ENCODE peak calls at places on chromosomes 12 and 14, in six cellular contexts. N is endothelial cell, L is pancreas, J is AG04449, H is lower leg skin, M is body of pancreas. G is an unnamed sample.

GRCh38 chr12:3202734-3203446 is 125.7 kb downstream of the TSPAN9 start:
- DNase-seq in J (no peak), L (peak), M (peak), H (peak), N (peak), G (peak)

GRCh38 chr14:51082394-51082793 is 12.5 kb downstream of the TRIM9 start:
- DNase-seq in H (peak), M (no peak), J (no peak), L (no peak), N (no peak), G (no peak)

GRCh38 chr14:102806447-102806846 is 29.2 kb downstream of the TRAF3 start:
- DNase-seq in H (no peak), L (no peak), N (no peak), M (no peak), J (no peak), G (no peak)

GRCh38 chr14:74265312-74265965 is 26.2 kb downstream of the VSX2 start:
- DNase-seq in L (no peak), M (no peak), J (no peak), N (no peak), H (no peak), G (no peak)

GRCh38 chr12:125081427-125081826 is 16.2 kb downstream of the AACS start:
- DNase-seq in M (peak), J (no peak), H (no peak), L (no peak), N (no peak), G (no peak)

GRCh38 chr12:113796852-113797534 is 169.1 kb downstream of the RBM19 start:
- DNase-seq in L (no peak), H (no peak), J (no peak), M (no peak), N (no peak), G (no peak)

GRCh38 chr12:30813741-30814687 is 59.3 kb upstream of the CAPRIN2 start:
- DNase-seq in M (no peak), H (no peak), L (no peak), N (no peak), J (no peak), G (no peak)

GRCh38 chr14:80415636-80416035 is 204.3 kb upstream of the DIO2 start:
- DNase-seq in J (no peak), M (no peak), N (no peak), H (no peak), L (no peak), G (no peak)

GRCh38 chr14:81784084-81784483 is 250.4 kb upstream of the SEL1L start:
- DNase-seq in M (no peak), H (no peak), L (no peak), N (no peak), J (no peak), G (no peak)

GRCh38 chr12:117874842-117875434 is 93.9 kb downstream of the KSR2 start:
- DNase-seq in M (peak), H (peak), N (peak), J (no peak), L (peak), G (peak)

GRCh38 chr12:92759634-92760268 is 57.0 kb downstream of the PLEKHG7 start:
- DNase-seq in H (no peak), N (no peak), L (no peak), M (no peak), J (peak), G (no peak)

GRCh38 chr12:6646276-6647082 is 753 bp downstream of the ACRBP start:
- DNase-seq in H (no peak), J (no peak), L (peak), M (no peak), N (no peak), G (no peak)

GRCh38 chr12:19529933-19530630 is 90.8 kb downstream of the AEBP2 start:
- DNase-seq in M (no peak), J (no peak), L (no peak), H (no peak), N (no peak), G (no peak)

GRCh38 chr12:19779393-19780056 is 340.2 kb downstream of the AEBP2 start:
- DNase-seq in M (no peak), J (no peak), H (no peak), N (no peak), L (no peak), G (no peak)

GRCh38 chr12:88922816-88923215 is 342.5 kb upstream of the KITLG start:
- DNase-seq in H (no peak), L (no peak), M (no peak), N (no peak), J (no peak), G (no peak)

GRCh38 chr12:113945174-113946173 is 20.7 kb downstream of the RBM19 start:
- DNase-seq in J (no peak), M (no peak), L (no peak), H (no peak), N (no peak), G (no peak)

DNA sequence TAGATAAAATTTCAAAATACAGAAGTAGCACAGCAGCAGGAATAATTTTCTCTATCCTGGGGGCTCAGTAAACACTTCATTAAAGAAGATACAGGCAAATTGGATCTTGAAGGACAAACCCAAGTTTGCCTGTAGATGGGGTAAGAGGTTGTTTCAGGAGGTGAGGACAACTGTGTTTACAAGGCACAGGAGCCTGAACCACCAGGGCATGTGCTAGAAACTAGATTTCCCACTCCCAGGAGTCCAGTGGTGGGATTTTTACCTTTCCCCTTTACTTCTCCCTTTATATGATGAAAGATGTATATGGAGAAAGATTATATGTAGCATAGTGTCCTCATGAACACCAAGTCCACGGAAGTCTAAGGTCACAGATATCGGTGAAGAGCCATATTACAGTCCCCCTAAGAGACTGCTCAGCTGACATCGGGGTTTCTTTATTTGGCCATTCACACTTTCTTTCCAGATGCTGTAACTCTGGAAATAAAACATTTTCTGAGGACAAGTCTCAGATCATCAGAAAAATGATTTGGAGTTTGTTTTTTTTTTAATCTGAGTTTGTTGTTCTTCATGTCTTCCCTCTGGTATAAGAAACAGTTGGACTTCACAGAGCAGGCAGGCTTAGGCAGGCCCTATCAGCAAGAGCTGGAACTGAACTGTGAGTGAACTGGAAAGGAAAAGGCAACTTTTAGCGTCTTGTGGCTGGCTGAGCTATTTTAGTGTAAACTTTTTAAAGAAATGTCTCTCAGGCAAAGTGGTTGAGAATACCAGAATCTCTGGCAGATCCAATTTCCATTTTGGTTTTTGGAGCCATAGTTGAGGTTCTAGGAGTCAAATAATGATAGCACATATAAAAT is 8.0 kb upstream of the EVL start:
- DNase-seq in N (no peak), M (no peak), L (no peak), H (no peak), J (no peak), G (no peak)
- TF ChIP-seq CTCF in N (no peak), M (peak), L (no peak), H (no peak), J (peak), G (no peak)

GRCh38 chr12:121209629-121210572 is at the start of gene P2RX4:
- DNase-seq in N (peak), J (no peak), L (peak), H (peak), M (peak), G (peak)
- TF ChIP-seq CTCF in N (no peak), J (peak), L (no peak), H (no peak), M (peak), G (no peak)

GRCh38 chr12:23361971-23362370 is 587.5 kb downstream of the SOX5 start:
- DNase-seq in L (no peak), M (no peak), J (no peak), H (no peak), N (no peak), G (no peak)
- TF ChIP-seq CTCF in L (no peak), M (no peak), J (no peak), H (no peak), N (peak), G (no peak)

DNA sequence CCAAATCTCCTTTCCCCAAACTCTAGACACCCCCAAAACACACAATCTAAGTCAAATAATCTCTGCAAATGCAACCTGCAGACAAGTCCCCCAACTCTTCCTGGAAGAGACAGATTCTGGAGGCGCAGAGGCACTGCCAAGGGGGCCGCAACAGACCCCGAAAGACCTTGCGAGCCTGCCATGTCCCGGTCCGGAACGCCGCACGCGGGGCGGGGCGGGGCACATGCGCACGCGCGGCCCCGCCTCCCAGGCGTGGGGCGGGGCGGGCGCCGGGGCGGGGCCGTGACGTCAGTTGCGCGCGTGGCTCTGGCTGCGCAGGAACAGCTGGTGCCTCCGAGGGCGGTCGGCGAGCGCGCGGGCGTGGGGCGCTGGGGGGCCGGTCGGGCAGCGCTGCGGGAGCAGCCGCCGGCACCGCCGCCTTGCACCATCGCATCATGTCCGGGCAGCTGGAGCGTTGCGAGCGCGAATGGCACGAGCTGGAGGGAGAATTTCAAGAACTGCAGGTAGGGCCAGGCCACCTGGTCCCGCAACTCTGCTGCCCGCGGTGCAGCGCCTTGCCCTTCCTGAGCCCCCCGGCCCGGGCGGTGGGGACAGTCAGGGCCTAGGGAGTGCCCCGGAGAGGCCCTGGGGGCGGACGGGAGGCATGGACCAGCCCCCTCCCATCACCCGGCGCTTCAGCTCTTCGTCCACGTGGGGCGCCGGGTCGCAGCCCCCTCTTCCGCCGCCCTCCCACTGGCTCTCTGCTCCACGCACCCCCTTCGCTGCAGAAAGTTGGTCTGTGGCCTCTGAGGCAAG is at the start of gene TMEM120B:
- DNase-seq in N (peak), M (peak), H (peak), L (peak), J (no peak), G (peak)
- TF ChIP-seq CTCF in N (no peak), M (no peak), H (no peak), L (no peak), J (no peak), G (no peak)

GRCh38 chr12:79174656-79175055 is 310.1 kb downstream of the SYT1 start:
- DNase-seq in N (no peak), J (no peak), M (no peak), H (no peak), L (no peak), G (no peak)
- TF ChIP-seq CTCF in N (no peak), J (peak), M (peak), H (no peak), L (no peak), G (no peak)

G was measured in activated B cell treated with CpG ODN at 0.5 μM for 24 hours.